ENCODE peak calls at places on chromosomes 1 and 21, in four cellular contexts. One of them, this sample, is unnamed.

GRCh38 chr1:37474697-37475379 is 458 bp downstream of the ZC3H12A start:
- DNase-seq in Daoy: peak
- DNase-seq in iris pigment epithelial cell: peak
- DNase-seq in C1 segment of cervical spinal cord: peak
- DNase-seq in this sample: no peak

GRCh38 chr1:230262867-230263572 is 163.1 kb downstream of the PGBD5 start:
- DNase-seq in Daoy: no peak
- DNase-seq in iris pigment epithelial cell: no peak
- DNase-seq in C1 segment of cervical spinal cord: no peak
- DNase-seq in this sample: no peak

GRCh38 chr21:42094811-42095210 is 23.7 kb downstream of the UMODL1 start:
- DNase-seq in Daoy: no peak
- DNase-seq in iris pigment epithelial cell: no peak
- DNase-seq in C1 segment of cervical spinal cord: no peak
- DNase-seq in this sample: peak

GRCh38 chr1:90730247-90731022 is 13.3 kb upstream of the BARHL2 start:
- DNase-seq in Daoy: no peak
- DNase-seq in iris pigment epithelial cell: peak
- DNase-seq in C1 segment of cervical spinal cord: no peak
- DNase-seq in this sample: no peak

GRCh38 chr21:35059742-35060141 is 10.6 kb upstream of the RUNX1 start:
- DNase-seq in Daoy: no peak
- DNase-seq in iris pigment epithelial cell: peak
- DNase-seq in C1 segment of cervical spinal cord: no peak
- DNase-seq in this sample: no peak

GRCh38 chr21:45129231-45129923 is 55.0 kb downstream of the ADARB1 start:
- DNase-seq in Daoy: peak
- DNase-seq in iris pigment epithelial cell: peak
- DNase-seq in C1 segment of cervical spinal cord: no peak
- DNase-seq in this sample: no peak

GRCh38 chr1:109928591-109929111 is 18.0 kb downstream of the CSF1 start:
- DNase-seq in Daoy: peak
- DNase-seq in iris pigment epithelial cell: peak
- DNase-seq in C1 segment of cervical spinal cord: no peak
- DNase-seq in this sample: no peak

GRCh38 chr1:5509664-5510452 is 482.4 kb downstream of the NPHP4 start:
- DNase-seq in Daoy: peak
- DNase-seq in iris pigment epithelial cell: peak
- DNase-seq in C1 segment of cervical spinal cord: peak
- DNase-seq in this sample: no peak

GRCh38 chr1:156134716-156135435 is 18.5 kb upstream of the SEMA4A start:
- DNase-seq in Daoy: no peak
- DNase-seq in iris pigment epithelial cell: no peak
- DNase-seq in C1 segment of cervical spinal cord: no peak
- DNase-seq in this sample: no peak

GRCh38 chr21:34180406-34180805 is 107.0 kb downstream of the MRPS6 start:
- DNase-seq in Daoy: no peak
- DNase-seq in iris pigment epithelial cell: no peak
- DNase-seq in C1 segment of cervical spinal cord: no peak
- DNase-seq in this sample: no peak

GRCh38 chr21:42550817-42551216 is 37.2 kb downstream of the SLC37A1 start:
- DNase-seq in Daoy: no peak
- DNase-seq in iris pigment epithelial cell: no peak
- DNase-seq in C1 segment of cervical spinal cord: no peak
- DNase-seq in this sample: no peak

GRCh38 chr1:27569088-27569459 is 34.9 kb downstream of the AHDC1 start:
- DNase-seq in Daoy: no peak
- DNase-seq in iris pigment epithelial cell: no peak
- DNase-seq in C1 segment of cervical spinal cord: no peak
- DNase-seq in this sample: no peak

GRCh38 chr1:29474274-29474824 is 238.0 kb downstream of the PTPRU start:
- DNase-seq in Daoy: no peak
- DNase-seq in iris pigment epithelial cell: no peak
- DNase-seq in C1 segment of cervical spinal cord: no peak
- DNase-seq in this sample: no peak

GRCh38 chr21:26842976-26843911 is 2.0 kb downstream of the ADAMTS1 start:
- DNase-seq in Daoy: peak
- DNase-seq in iris pigment epithelial cell: peak
- DNase-seq in C1 segment of cervical spinal cord: peak
- DNase-seq in this sample: peak

GRCh38 chr1:231931846-231932454 is 305.4 kb downstream of the DISC1 start:
- DNase-seq in Daoy: no peak
- DNase-seq in iris pigment epithelial cell: no peak
- DNase-seq in C1 segment of cervical spinal cord: no peak
- DNase-seq in this sample: no peak

GRCh38 chr1:12549460-12550349 is 68.3 kb downstream of the DHRS3 start:
- DNase-seq in Daoy: peak
- DNase-seq in iris pigment epithelial cell: peak
- DNase-seq in C1 segment of cervical spinal cord: no peak
- DNase-seq in this sample: no peak

GRCh38 chr1:111184648-111185047 is 15.8 kb downstream of the DENND2D start:
- DNase-seq in Daoy: no peak
- DNase-seq in iris pigment epithelial cell: no peak
- DNase-seq in C1 segment of cervical spinal cord: no peak
- DNase-seq in this sample: no peak

GRCh38 chr1:25794325-25794724 is 5.7 kb upstream of the SELENON start:
- DNase-seq in Daoy: no peak
- DNase-seq in iris pigment epithelial cell: no peak
- DNase-seq in C1 segment of cervical spinal cord: no peak
- DNase-seq in this sample: no peak

GRCh38 chr1:30512253-30512921 is 211.0 kb downstream of the MATN1 start:
- DNase-seq in Daoy: no peak
- DNase-seq in iris pigment epithelial cell: no peak
- DNase-seq in C1 segment of cervical spinal cord: no peak
- DNase-seq in this sample: no peak

GRCh38 chr1:52348704-52349301 is 17.2 kb downstream of the CC2D1B start:
- DNase-seq in Daoy: peak
- DNase-seq in iris pigment epithelial cell: peak
- DNase-seq in C1 segment of cervical spinal cord: peak
- DNase-seq in this sample: no peak

GRCh38 chr1:31581821-31582810 is 5.8 kb downstream of the TINAGL1 start:
- DNase-seq in Daoy: no peak
- DNase-seq in iris pigment epithelial cell: no peak
- DNase-seq in C1 segment of cervical spinal cord: no peak
- DNase-seq in this sample: no peak

GRCh38 chr1:248348475-248348874 is at the start of gene OR14C36:
- DNase-seq in Daoy: no peak
- DNase-seq in iris pigment epithelial cell: no peak
- DNase-seq in C1 segment of cervical spinal cord: no peak
- DNase-seq in this sample: no peak

GRCh38 chr1:161986328-161986727 is 37.3 kb downstream of the OLFML2B start:
- DNase-seq in Daoy: no peak
- DNase-seq in iris pigment epithelial cell: no peak
- DNase-seq in C1 segment of cervical spinal cord: peak
- DNase-seq in this sample: peak

GRCh38 chr1:111733996-111734369 is 5.2 kb downstream of the INKA2 start:
- DNase-seq in Daoy: no peak
- DNase-seq in iris pigment epithelial cell: no peak
- DNase-seq in C1 segment of cervical spinal cord: no peak
- DNase-seq in this sample: no peak

This sample was measured in NCI-H446.